ENCODE peak calls at places on chromosomes 2 and 18, in five cellular contexts. R is uterus, G is NB4, C is HCT116, M is A549. W is an unnamed sample.

GRCh38 chr2:156476516-156477206 is 40.5 kb downstream of the GPD2 start:
- DNase-seq in R (no peak), G (no peak), C (no peak), M (no peak), W (peak; percentile 32)

GRCh38 chr2:157327621-157328102 is 2.0 kb upstream of the ERMN start:
- DNase-seq in R (peak; percentile 55), G (peak; percentile 74), C (peak; percentile 65), M (peak; percentile 66), W (peak; percentile 50)

GRCh38 chr2:101173707-101174295 is 22.6 kb upstream of the TBC1D8 start:
- DNase-seq in R (no peak), G (peak; percentile 42), C (no peak), M (no peak), W (no peak)

GRCh38 chr2:109726666-109727270 is 67.3 kb upstream of the RGPD5 start:
- DNase-seq in R (no peak), G (no peak), C (no peak), M (no peak), W (no peak)

GRCh38 chr2:175948202-175948601 is 53.9 kb downstream of the LNPK start:
- DNase-seq in R (no peak), G (no peak), C (no peak), M (no peak), W (no peak)

GRCh38 chr18:37320320-37320719 is 245.3 kb downstream of the CELF4 start:
- DNase-seq in R (no peak), G (no peak), C (no peak), M (no peak), W (no peak)

GRCh38 chr2:148680462-148680861 is 35.9 kb downstream of the EPC2 start:
- DNase-seq in R (no peak), G (no peak), C (no peak), M (no peak), W (no peak)

GRCh38 chr2:191748050-191748449 is 70.1 kb downstream of the NABP1 start:
- DNase-seq in R (no peak), G (no peak), C (no peak), M (no peak), W (no peak)

GRCh38 chr2:134727385-134727784 is 8.6 kb upstream of the TMEM163 start:
- DNase-seq in R (no peak), G (no peak), C (no peak), M (no peak), W (peak; percentile 68)

GRCh38 chr2:167191588-167191987 is 303.3 kb downstream of the XIRP2 start:
- DNase-seq in R (no peak), G (no peak), C (no peak), M (no peak), W (no peak)

GRCh38 chr2:224882291-224883171 is 159.7 kb downstream of the DOCK10 start:
- DNase-seq in R (no peak), G (peak; percentile 79), C (no peak), M (peak; percentile 31), W (no peak)

GRCh38 chr2:136238552-136239346 is 120.8 kb upstream of the CXCR4 start:
- DNase-seq in R (no peak), G (peak; percentile 91), C (no peak), M (no peak), W (peak; percentile 36)

GRCh38 chr2:240926516-240927389 is 20.6 kb downstream of the CROCC2 start:
- DNase-seq in R (peak; percentile 9), G (no peak), C (no peak), M (no peak), W (no peak)

DNA sequence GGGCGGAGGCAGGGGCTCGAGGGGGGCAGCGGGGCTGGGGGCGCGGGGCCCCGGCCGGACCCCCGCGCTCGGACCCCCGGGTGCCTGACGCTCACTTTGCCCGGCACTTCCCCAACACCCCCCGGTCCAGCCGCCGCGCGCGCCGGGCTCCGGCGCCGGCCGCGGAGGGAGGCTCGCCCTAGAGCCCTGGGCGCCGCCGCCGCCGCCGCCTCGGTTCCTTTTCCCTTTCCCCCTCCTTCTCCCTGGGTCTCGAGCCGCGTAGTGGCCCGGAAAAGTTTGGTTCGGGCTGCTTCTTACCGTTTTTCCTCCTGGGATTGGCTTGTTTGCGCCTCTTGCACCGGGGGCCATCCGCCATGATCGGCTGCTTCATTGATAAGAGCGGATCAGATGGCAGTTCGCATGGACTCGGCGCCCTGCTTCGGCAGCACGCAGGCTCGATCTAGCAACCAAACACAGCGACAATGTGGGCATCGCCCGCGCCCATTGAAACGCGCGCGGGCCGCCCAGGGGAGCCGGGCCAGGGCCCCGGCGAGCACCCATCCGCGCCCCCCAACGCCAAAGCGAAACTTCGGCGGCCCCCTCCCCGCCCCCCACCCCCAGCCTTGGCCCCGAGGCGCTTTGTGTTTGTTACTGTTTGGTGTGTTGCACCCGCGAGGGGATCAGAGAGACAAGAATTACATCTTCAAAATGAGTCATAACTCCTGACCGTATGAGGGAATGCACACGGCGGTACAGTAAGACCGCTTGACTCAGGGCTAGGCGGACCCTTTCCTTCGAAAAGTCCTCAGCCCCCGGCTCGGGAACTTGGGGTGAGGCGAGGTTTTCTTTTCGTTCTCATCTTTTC is 2.7 kb downstream of the ZEB2 start:
- DNase-seq in R (peak; percentile 70), G (peak; percentile 93), C (no peak), M (peak; percentile 58), W (no peak)
- TF ChIP-seq POLR2A in R (no peak), G (no peak), C (no peak), M (peak; percentile 27), W (peak; percentile 46)

DNA sequence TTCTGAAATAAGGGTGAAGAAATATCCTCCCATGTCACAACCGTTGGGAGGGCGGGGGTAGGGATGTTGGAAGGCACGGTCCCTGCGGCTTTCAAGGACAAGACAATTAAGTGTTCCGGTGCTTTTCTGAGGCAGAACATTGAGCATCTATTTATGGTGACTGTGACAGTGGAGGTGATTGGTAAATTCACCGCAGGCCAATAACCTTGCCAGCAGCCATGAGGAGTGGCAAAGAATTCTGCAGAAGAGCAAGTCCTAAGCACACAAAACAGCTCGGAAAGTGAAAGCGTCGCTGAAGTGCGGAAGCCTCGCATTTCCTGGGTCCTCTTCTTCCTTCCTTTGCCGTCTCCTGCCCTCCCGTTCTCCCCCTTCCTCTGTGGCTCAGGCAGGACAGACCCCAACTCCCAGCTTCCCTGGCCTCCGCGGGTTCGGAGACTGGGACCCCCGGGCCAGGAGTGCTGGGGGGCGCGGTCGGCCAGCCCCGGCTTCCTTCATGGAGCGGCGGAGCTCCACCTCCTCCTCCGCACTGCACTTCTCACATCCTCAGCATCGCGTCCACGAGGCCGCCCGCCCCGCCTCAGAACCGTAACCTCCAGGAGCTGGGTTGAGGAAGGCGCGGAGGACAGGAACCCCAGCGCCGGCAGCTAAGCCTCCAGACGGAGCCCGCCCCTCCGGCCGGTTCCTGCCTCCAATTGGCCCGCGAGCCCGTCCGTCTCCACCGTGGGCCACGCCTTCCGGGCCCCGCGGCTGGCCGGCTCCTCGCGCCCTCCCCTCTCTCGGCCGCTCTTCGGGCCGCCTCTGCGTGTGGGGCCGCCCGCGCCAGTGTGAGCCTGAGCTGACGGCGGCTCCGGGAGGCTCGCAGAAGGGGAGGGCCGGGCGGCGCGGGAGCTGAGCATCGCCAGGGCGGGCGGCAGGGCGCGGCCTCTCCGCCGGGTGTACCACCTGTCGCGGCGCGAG is at the start of gene ME2:
- DNase-seq in R (peak; percentile 89), G (peak; percentile 95), C (peak; percentile 61), M (peak; percentile 74), W (peak; percentile 66)
- TF ChIP-seq POLR2A in R (peak; percentile 94), G (peak; percentile 89), C (peak; percentile 88), M (peak; percentile 54), W (peak; percentile 75)

GRCh38 chr2:26769501-26769850 is 5.4 kb downstream of the SLC35F6 start:
- DNase-seq in R (no peak), G (no peak), C (no peak), M (no peak), W (no peak)

GRCh38 chr2:26768759-26769500 is 4.8 kb downstream of the SLC35F6 start:
- DNase-seq in R (peak; percentile 64), G (peak; percentile 97), C (peak; percentile 82), M (peak; percentile 69), W (peak; percentile 82)

GRCh38 chr2:26776195-26776594 is 9.7 kb upstream of the CENPA start:
- DNase-seq in R (no peak), G (no peak), C (no peak), M (no peak), W (no peak)

GRCh38 chr2:26770986-26771586 is 7.0 kb downstream of the SLC35F6 start:
- DNase-seq in R (peak; percentile 85), G (peak; percentile 54), C (no peak), M (peak; percentile 37), W (no peak)

DNA sequence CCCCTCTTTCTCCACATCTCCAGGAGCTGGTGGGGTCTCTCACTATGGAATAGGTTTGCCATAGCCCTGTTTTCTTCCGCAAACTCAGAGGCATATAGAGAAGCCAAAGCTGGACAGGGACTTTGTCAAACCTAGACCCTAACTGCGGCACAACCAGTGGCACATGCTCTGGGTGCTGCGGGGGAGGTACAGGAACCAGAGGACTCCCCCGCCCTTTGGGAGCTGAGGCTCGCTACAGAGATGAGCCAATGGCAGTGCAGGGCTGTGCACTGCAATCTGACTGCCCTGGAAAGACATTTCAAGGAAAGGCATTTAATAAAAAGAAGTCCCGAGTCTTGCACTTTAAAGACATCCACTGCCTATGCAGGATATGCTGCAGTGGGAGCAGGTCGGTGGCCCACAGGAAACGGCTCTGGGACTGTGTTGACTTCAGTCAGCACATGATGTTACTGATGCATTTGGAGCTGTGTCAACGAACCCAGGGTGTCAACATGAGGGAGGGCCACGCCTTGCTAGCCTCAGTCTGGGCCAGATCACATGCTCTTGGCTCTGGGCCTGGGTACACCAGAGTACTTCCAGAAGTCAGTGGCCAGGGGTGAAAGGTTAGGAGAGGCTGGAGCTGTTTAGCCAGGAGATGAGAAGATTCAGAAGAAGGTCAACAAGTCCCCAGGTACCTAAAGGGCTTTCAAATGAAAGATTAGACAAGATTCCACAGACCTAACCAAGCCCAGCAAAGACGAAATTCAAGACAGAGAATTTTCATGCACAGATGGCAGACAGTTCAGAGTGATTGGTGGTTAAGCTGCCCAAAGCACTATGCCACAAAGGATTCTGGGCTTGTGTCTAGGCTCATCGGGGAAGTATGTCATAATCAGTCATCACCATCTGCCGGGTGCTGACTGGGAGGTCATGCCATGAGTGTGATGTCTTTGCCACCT is 8.2 kb downstream of the SLC35F6 start:
- DNase-seq in R (peak; percentile 95), G (peak; percentile 88), C (no peak), M (no peak), W (no peak)
- TF ChIP-seq POLR2A in R (peak; percentile 53), G (no peak), C (no peak), M (no peak), W (no peak)

GRCh38 chr2:60936757-60937156 is 55.4 kb downstream of the REL start:
- DNase-seq in R (no peak), G (no peak), C (no peak), M (no peak), W (no peak)
- TF ChIP-seq POLR2A in R (no peak), G (no peak), C (no peak), M (no peak), W (no peak)